ENCODE peak calls at places on chromosomes 7 and 10, in four cellular contexts. One of them, this sample, is unnamed. For H3K27me3 and H3K4me1, the result is how much of the 10 kb centered on the place peaks cover.

GRCh38 chr7:80386686-80387085 is 125.2 kb downstream of the GNAT3 start:
- DNase-seq in GM23338: no peak
- DNase-seq in PC-9: no peak
- DNase-seq in upper lobe of right lung: no peak
- DNase-seq in this sample: no peak

GRCh38 chr10:35005868-35006267 is 84.3 kb downstream of the CUL2 start:
- DNase-seq in upper lobe of right lung: no peak
- DNase-seq in GM23338: no peak
- DNase-seq in PC-9: peak
- DNase-seq in this sample: peak

GRCh38 chr7:107911981-107912380 is 21.0 kb downstream of the DLD start:
- DNase-seq in PC-9: no peak
- DNase-seq in GM23338: no peak
- DNase-seq in upper lobe of right lung: no peak
- DNase-seq in this sample: no peak

GRCh38 chr7:7739204-7739603 is 20.8 kb upstream of the RPA3 start:
- DNase-seq in upper lobe of right lung: no peak
- DNase-seq in PC-9: no peak
- DNase-seq in GM23338: no peak
- DNase-seq in this sample: no peak

GRCh38 chr7:44264221-44264956 is 61.0 kb downstream of the CAMK2B start:
- DNase-seq in GM23338: peak
- DNase-seq in upper lobe of right lung: no peak
- DNase-seq in PC-9: peak
- DNase-seq in this sample: no peak

GRCh38 chr7:76272872-76273271 is 29.6 kb upstream of the HSPB1 start:
- DNase-seq in PC-9: no peak
- DNase-seq in GM23338: peak
- DNase-seq in upper lobe of right lung: no peak
- DNase-seq in this sample: no peak

GRCh38 chr7:157276091-157276561 is 60.7 kb upstream of the DNAJB6 start:
- DNase-seq in upper lobe of right lung: peak
- DNase-seq in GM23338: no peak
- DNase-seq in PC-9: no peak
- DNase-seq in this sample: no peak

GRCh38 chr7:77797734-77798393 is 370 bp downstream of the TMEM60 start:
- DNase-seq in PC-9: no peak
- DNase-seq in upper lobe of right lung: peak
- DNase-seq in GM23338: no peak
- DNase-seq in this sample: no peak

GRCh38 chr10:15209827-15210509 is 41.5 kb upstream of the NMT2 start:
- DNase-seq in GM23338: peak
- DNase-seq in PC-9: peak
- DNase-seq in upper lobe of right lung: peak
- DNase-seq in this sample: peak

GRCh38 chr10:126417220-126417825 is 29.0 kb upstream of the ADAM12 start:
- DNase-seq in GM23338: no peak
- DNase-seq in upper lobe of right lung: no peak
- DNase-seq in PC-9: no peak
- DNase-seq in this sample: no peak

GRCh38 chr7:1369856-1370657 is 89.2 kb downstream of the MICALL2 start:
- DNase-seq in upper lobe of right lung: no peak
- DNase-seq in GM23338: no peak
- DNase-seq in PC-9: no peak
- DNase-seq in this sample: no peak

GRCh38 chr7:30612658-30613265 is 18.1 kb downstream of the GARS1 start:
- DNase-seq in upper lobe of right lung: no peak
- DNase-seq in GM23338: no peak
- DNase-seq in PC-9: no peak
- DNase-seq in this sample: no peak

GRCh38 chr10:49655099-49655498 is 24.4 kb upstream of the C10orf53 start:
- DNase-seq in upper lobe of right lung: no peak
- DNase-seq in PC-9: no peak
- DNase-seq in GM23338: no peak
- DNase-seq in this sample: no peak

GRCh38 chr7:1223196-1224092 is 9.2 kb upstream of the UNCX start:
- DNase-seq in GM23338: peak
- DNase-seq in upper lobe of right lung: no peak
- DNase-seq in PC-9: peak
- DNase-seq in this sample: peak

GRCh38 chr7:69108041-69108440 is 490.2 kb upstream of the AUTS2 start:
- DNase-seq in PC-9: no peak
- DNase-seq in upper lobe of right lung: no peak
- DNase-seq in GM23338: peak
- DNase-seq in this sample: no peak

GRCh38 chr7:93704241-93704640 is 129.7 kb upstream of the CALCR start:
- DNase-seq in PC-9: no peak
- DNase-seq in upper lobe of right lung: no peak
- DNase-seq in GM23338: no peak
- DNase-seq in this sample: no peak

GRCh38 chr7:113179313-113179712 is 61.0 kb upstream of the SMIM30 start:
- DNase-seq in PC-9: no peak
- DNase-seq in GM23338: no peak
- DNase-seq in upper lobe of right lung: no peak
- DNase-seq in this sample: no peak

GRCh38 chr7:106290319-106290718 is 5.5 kb upstream of the NAMPT start:
- DNase-seq in GM23338: no peak
- DNase-seq in upper lobe of right lung: no peak
- DNase-seq in PC-9: no peak
- DNase-seq in this sample: no peak

GRCh38 chr10:77943086-77943901 is 16.7 kb upstream of the DLG5 start:
- DNase-seq in GM23338: peak
- DNase-seq in upper lobe of right lung: no peak
- DNase-seq in PC-9: peak
- DNase-seq in this sample: peak

GRCh38 chr10:1154531-1154930 is 98.3 kb downstream of the WDR37 start:
- DNase-seq in GM23338: no peak
- DNase-seq in PC-9: no peak
- DNase-seq in upper lobe of right lung: no peak
- DNase-seq in this sample: no peak

GRCh38 chr10:133264455-133264854 is 12.2 kb downstream of the ADAM8 start:
- DNase-seq in PC-9: no peak
- DNase-seq in GM23338: no peak
- DNase-seq in upper lobe of right lung: no peak
- DNase-seq in this sample: no peak

GRCh38 chr7:25149844-25150243 is 24.8 kb upstream of the CYCS start:
- DNase-seq in PC-9: no peak
- DNase-seq in upper lobe of right lung: no peak
- DNase-seq in GM23338: peak
- DNase-seq in this sample: peak

GRCh38 chr7:7761974-7762769 is 43.8 kb upstream of the RPA3 start:
- DNase-seq in GM23338: no peak
- DNase-seq in upper lobe of right lung: no peak
- DNase-seq in PC-9: no peak
- DNase-seq in this sample: no peak

GRCh38 chr10:4006848-4007247 is 221.8 kb upstream of the KLF6 start:
- DNase-seq in GM23338: no peak
- DNase-seq in PC-9: no peak
- DNase-seq in upper lobe of right lung: no peak
- DNase-seq in this sample: peak

GRCh38 chr7:37211097-37211496 is 237.6 kb downstream of the ELMO1 start:
- DNase-seq in upper lobe of right lung: no peak
- DNase-seq in PC-9: no peak
- DNase-seq in GM23338: no peak
- DNase-seq in this sample: peak

GRCh38 chr10:114911801-114912479 is 26.1 kb upstream of the TRUB1 start:
- DNase-seq in PC-9: no peak
- DNase-seq in GM23338: no peak
- DNase-seq in upper lobe of right lung: no peak
- DNase-seq in this sample: peak

GRCh38 chr7:129453510-129454248 is 19.4 kb downstream of the STRIP2 start:
- DNase-seq in GM23338: no peak
- DNase-seq in PC-9: no peak
- DNase-seq in upper lobe of right lung: no peak
- DNase-seq in this sample: peak

GRCh38 chr10:70324951-70325781 is 41.4 kb upstream of the NPFFR1 start:
- DNase-seq in upper lobe of right lung: no peak
- DNase-seq in GM23338: no peak
- DNase-seq in PC-9: no peak
- DNase-seq in this sample: no peak
- H3K27me3 ChIP-seq in upper lobe of right lung: under half
- H3K27me3 ChIP-seq in GM23338: under half
- H3K27me3 ChIP-seq in PC-9: under half
- H3K27me3 ChIP-seq in this sample: under half

GRCh38 chr10:58867683-58868082 is 308.8 kb upstream of the PHYHIPL start:
- DNase-seq in PC-9: no peak
- DNase-seq in GM23338: no peak
- DNase-seq in upper lobe of right lung: no peak
- DNase-seq in this sample: no peak

GRCh38 chr10:58870070-58870469 is 306.4 kb upstream of the PHYHIPL start:
- DNase-seq in PC-9: no peak
- DNase-seq in GM23338: no peak
- DNase-seq in upper lobe of right lung: no peak
- DNase-seq in this sample: no peak

GRCh38 chr10:58868736-58869435 is 307.6 kb upstream of the PHYHIPL start:
- DNase-seq in upper lobe of right lung: no peak
- DNase-seq in PC-9: no peak
- DNase-seq in GM23338: no peak
- DNase-seq in this sample: no peak

GRCh38 chr10:58873161-58873560 is 303.3 kb upstream of the PHYHIPL start:
- DNase-seq in GM23338: no peak
- DNase-seq in PC-9: no peak
- DNase-seq in upper lobe of right lung: no peak
- DNase-seq in this sample: no peak
- H3K4me1 ChIP-seq in GM23338: under half
- H3K4me1 ChIP-seq in PC-9: under half
- H3K4me1 ChIP-seq in upper lobe of right lung: under half
- H3K4me1 ChIP-seq in this sample: under half

GRCh38 chr7:49187543-49188268 is 263.4 kb downstream of the CDC14C start:
- DNase-seq in upper lobe of right lung: no peak
- DNase-seq in GM23338: peak
- DNase-seq in PC-9: no peak
- DNase-seq in this sample: no peak
- TF ChIP-seq CTCF in upper lobe of right lung: no peak
- TF ChIP-seq CTCF in GM23338: peak
- TF ChIP-seq CTCF in PC-9: no peak
- TF ChIP-seq CTCF in this sample: no peak

GRCh38 chr10:119428789-119429188 is 113.7 kb downstream of the RGS10 start:
- DNase-seq in PC-9: no peak
- DNase-seq in upper lobe of right lung: no peak
- DNase-seq in GM23338: no peak
- DNase-seq in this sample: no peak

GRCh38 chr10:119429771-119430170 is 112.7 kb downstream of the RGS10 start:
- DNase-seq in PC-9: no peak
- DNase-seq in upper lobe of right lung: no peak
- DNase-seq in GM23338: no peak
- DNase-seq in this sample: no peak

GRCh38 chr10:119427263-119427864 is 115.2 kb downstream of the RGS10 start:
- DNase-seq in PC-9: no peak
- DNase-seq in GM23338: no peak
- DNase-seq in upper lobe of right lung: no peak
- DNase-seq in this sample: no peak

GRCh38 chr10:119431034-119431767 is 111.3 kb downstream of the RGS10 start:
- DNase-seq in GM23338: no peak
- DNase-seq in PC-9: no peak
- DNase-seq in upper lobe of right lung: no peak
- DNase-seq in this sample: no peak

DNA sequence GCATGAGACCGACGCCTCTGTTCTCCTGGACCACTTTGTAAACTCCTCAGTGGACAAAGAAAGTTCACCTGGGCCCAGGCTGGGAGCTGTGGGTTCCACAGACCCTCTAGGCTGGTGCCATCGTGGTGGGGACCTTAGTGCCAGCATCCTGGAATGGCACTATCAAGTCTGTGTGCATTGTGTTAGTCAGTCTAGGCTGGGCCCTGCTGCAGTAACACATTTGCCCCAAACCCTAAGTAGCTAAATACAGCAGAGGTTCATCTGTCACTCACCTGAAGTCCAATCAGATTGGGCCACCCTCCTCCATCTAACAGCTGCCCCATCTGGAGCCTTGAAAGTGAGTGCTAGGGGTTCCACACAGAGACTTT is 110.8 kb downstream of the RGS10 start:
- DNase-seq in GM23338: no peak
- DNase-seq in PC-9: no peak
- DNase-seq in upper lobe of right lung: no peak
- DNase-seq in this sample: no peak
- H3K27me3 ChIP-seq in GM23338: under half
- H3K27me3 ChIP-seq in PC-9: under half
- H3K27me3 ChIP-seq in upper lobe of right lung: under half
- H3K27me3 ChIP-seq in this sample: under half

This sample was measured in cardiac muscle cell.